ENCODE peak calls at places on chromosomes 4 and X, in five cellular contexts. Y, V, Q, T and D are unnamed samples.

GRCh38 chrX:69065451-69065850 is 99.8 kb downstream of the PJA1 start:
- DNase-seq in Y (no peak), V (no peak), Q (no peak), T (no peak), D (no peak)

GRCh38 chr4:82773049-82773448 is 25.5 kb downstream of the SCD5 start:
- DNase-seq in Y (no peak), V (no peak), Q (no peak), T (no peak), D (no peak)

GRCh38 chr4:26985836-26986235 is 125.2 kb downstream of the STIM2 start:
- DNase-seq in Y (no peak), V (no peak), Q (no peak), T (no peak), D (no peak)

GRCh38 chr4:125313497-125313896 is 1.3 kb upstream of the FAT4 start:
- DNase-seq in Y (peak), V (peak), Q (peak), T (peak), D (peak)

GRCh38 chrX:120457766-120458180 is 11.3 kb downstream of the LAMP2 start:
- DNase-seq in Y (no peak), V (peak), Q (no peak), T (peak), D (no peak)

GRCh38 chr4:185017964-185018772 is at the start of gene HELT:
- DNase-seq in Y (no peak), V (no peak), Q (no peak), T (no peak), D (no peak)

GRCh38 chr4:114005569-114006442 is 26.4 kb upstream of the ARSJ start:
- DNase-seq in Y (no peak), V (peak), Q (no peak), T (peak), D (no peak)

GRCh38 chrX:4547218-4547836 is 833.9 kb upstream of the PRKX start:
- DNase-seq in Y (no peak), V (peak), Q (peak), T (peak), D (peak)

GRCh38 chr4:25991296-25991695 is 77.3 kb downstream of the SMIM20 start:
- DNase-seq in Y (no peak), V (no peak), Q (no peak), T (no peak), D (no peak)

GRCh38 chr4:101155859-101156430 is 191.4 kb downstream of the PPP3CA start:
- DNase-seq in Y (no peak), V (no peak), Q (no peak), T (no peak), D (no peak)

GRCh38 chr4:67332627-67333026 is 212.7 kb downstream of the CENPC start:
- DNase-seq in Y (no peak), V (no peak), Q (peak), T (peak), D (peak)

GRCh38 chrX:153052534-153052933 is 3.7 kb upstream of the PNMA3 start:
- DNase-seq in Y (no peak), V (no peak), Q (no peak), T (no peak), D (no peak)

GRCh38 chr4:186698028-186698427 is 25.6 kb downstream of the FAT1 start:
- DNase-seq in Y (no peak), V (no peak), Q (no peak), T (no peak), D (no peak)

GRCh38 chr4:41693629-41694028 is 54.9 kb downstream of the PHOX2B start:
- DNase-seq in Y (peak), V (no peak), Q (no peak), T (peak), D (peak)

GRCh38 chrX:21373637-21374162 is 518 bp upstream of the CNKSR2 start:
- DNase-seq in Y (no peak), V (no peak), Q (peak), T (no peak), D (peak)

GRCh38 chr4:185599844-185600243 is 64.5 kb upstream of the PDLIM3 start:
- DNase-seq in Y (no peak), V (no peak), Q (no peak), T (no peak), D (no peak)

GRCh38 chr4:1502501-1502886 is 96.3 kb upstream of the NKX1-1 start:
- DNase-seq in Y (no peak), V (no peak), Q (no peak), T (no peak), D (peak)

GRCh38 chrX:34879361-34879760 is 63.2 kb upstream of the FAM47B start:
- DNase-seq in Y (no peak), V (no peak), Q (no peak), T (peak), D (no peak)

GRCh38 chr4:3813151-3813905 is 47.1 kb downstream of the ADRA2C start:
- DNase-seq in Y (no peak), V (no peak), Q (no peak), T (no peak), D (no peak)

GRCh38 chrX:51894697-51895336 is 1.4 kb downstream of the MAGED1 start:
- DNase-seq in Y (no peak), V (no peak), Q (peak), T (peak), D (peak)

GRCh38 chr4:54400188-54400587 is 171.1 kb downstream of the PDGFRA start:
- DNase-seq in Y (no peak), V (no peak), Q (no peak), T (no peak), D (no peak)

GRCh38 chr4:98745372-98745771 is 87.0 kb upstream of the TSPAN5 start:
- DNase-seq in Y (no peak), V (no peak), Q (peak), T (peak), D (peak)

GRCh38 chr4:71945791-71946190 is 86.0 kb upstream of the NPFFR2 start:
- DNase-seq in Y (no peak), V (no peak), Q (no peak), T (no peak), D (no peak)